ENCODE peak calls at places on chromosomes 13 and 19, in ten cellular contexts. F, U, D, O, Q, C, Y, X, R and A are unnamed samples. For H3K4me1, the result is how much of the 10 kb centered on the place peaks cover.

GRCh38 chr19:2034729-2035589 is 16.1 kb downstream of the MKNK2 start:
- DNase-seq in F (no peak), U (peak), D (peak), O (peak), Q (no peak), C (peak), Y (peak), X (no peak), R (peak), A (no peak)

GRCh38 chr13:91406619-91407018 is 8.2 kb downstream of the GPC5 start:
- DNase-seq in F (no peak), U (no peak), D (no peak), O (peak), Q (peak), C (peak), Y (peak), X (peak), R (peak), A (no peak)

GRCh38 chr13:24995225-24995804 is 100.6 kb upstream of the PABPC3 start:
- DNase-seq in F (no peak), U (no peak), D (no peak), O (peak), Q (peak), C (peak), Y (peak), X (no peak), R (peak), A (peak)

GRCh38 chr19:38004505-38005223 is 97.7 kb downstream of the SIPA1L3 start:
- DNase-seq in F (peak), U (peak), D (peak), O (peak), Q (peak), C (peak), Y (peak), X (peak), R (peak), A (no peak)

GRCh38 chr19:33263325-33264023 is 37.8 kb upstream of the SLC7A10 start:
- DNase-seq in F (no peak), U (no peak), D (no peak), O (no peak), Q (no peak), C (no peak), Y (no peak), X (no peak), R (no peak), A (no peak)

GRCh38 chr13:50387124-50387581 is 371.9 kb downstream of the KCNRG start:
- DNase-seq in F (peak), U (peak), D (peak), O (no peak), Q (no peak), C (peak), Y (peak), X (no peak), R (peak), A (no peak)

GRCh38 chr13:42047561-42048322 is 706 bp upstream of the DGKH start:
- DNase-seq in F (no peak), U (peak), D (peak), O (peak), Q (peak), C (peak), Y (peak), X (no peak), R (peak), A (no peak)

GRCh38 chr19:52336976-52337375 is 933 bp downstream of the ZNF610 start:
- DNase-seq in F (no peak), U (no peak), D (no peak), O (no peak), Q (no peak), C (no peak), Y (peak), X (no peak), R (peak), A (no peak)

GRCh38 chr19:41521860-41522555 is 54.0 kb upstream of the CEACAM21 start:
- DNase-seq in F (no peak), U (peak), D (peak), O (no peak), Q (no peak), C (no peak), Y (peak), X (no peak), R (no peak), A (peak)

GRCh38 chr13:62544928-62545327 is 1129.3 kb upstream of the PCDH20 start:
- DNase-seq in F (no peak), U (no peak), D (no peak), O (no peak), Q (no peak), C (no peak), Y (no peak), X (no peak), R (no peak), A (no peak)

GRCh38 chr19:43984687-43985000 is 656 bp downstream of the ZNF155 start:
- DNase-seq in F (no peak), U (peak), D (no peak), O (no peak), Q (no peak), C (no peak), Y (no peak), X (no peak), R (no peak), A (no peak)

GRCh38 chr19:17829855-17830566 is 8.7 kb upstream of the INSL3 start:
- DNase-seq in F (no peak), U (no peak), D (no peak), O (peak), Q (no peak), C (no peak), Y (peak), X (peak), R (peak), A (no peak)

GRCh38 chr19:15551183-15552004 is 43.1 kb downstream of the CYP4F22 start:
- DNase-seq in F (no peak), U (peak), D (no peak), O (no peak), Q (no peak), C (peak), Y (no peak), X (no peak), R (peak), A (peak)

GRCh38 chr13:95644611-95645052 is at the start of gene DZIP1:
- DNase-seq in F (no peak), U (peak), D (peak), O (no peak), Q (peak), C (no peak), Y (peak), X (peak), R (peak), A (no peak)

GRCh38 chr19:41323430-41324125 is 13.6 kb downstream of the CCDC97 start:
- DNase-seq in F (peak), U (no peak), D (peak), O (no peak), Q (peak), C (no peak), Y (no peak), X (no peak), R (peak), A (no peak)

GRCh38 chr13:80237646-80238045 is 103.3 kb downstream of the SPRY2 start:
- DNase-seq in F (no peak), U (no peak), D (no peak), O (no peak), Q (no peak), C (no peak), Y (no peak), X (no peak), R (no peak), A (no peak)

GRCh38 chr13:102128216-102128800 is 273.5 kb downstream of the FGF14 start:
- DNase-seq in F (no peak), U (no peak), D (no peak), O (no peak), Q (no peak), C (no peak), Y (no peak), X (no peak), R (peak), A (no peak)

GRCh38 chr13:66543780-66544179 is 686.4 kb downstream of the PCDH9 start:
- DNase-seq in F (no peak), U (no peak), D (no peak), O (peak), Q (no peak), C (peak), Y (no peak), X (no peak), R (no peak), A (no peak)

GRCh38 chr19:7004313-7004931 is 16.8 kb downstream of the MBD3L2B start:
- DNase-seq in F (no peak), U (no peak), D (no peak), O (peak), Q (peak), C (no peak), Y (peak), X (peak), R (peak), A (no peak)

GRCh38 chr13:32202268-32202667 is 112.9 kb downstream of the ZAR1L start:
- DNase-seq in F (no peak), U (no peak), D (no peak), O (no peak), Q (no peak), C (no peak), Y (no peak), X (no peak), R (no peak), A (no peak)

GRCh38 chr13:49366841-49367240 is 77.0 kb downstream of the CAB39L start:
- DNase-seq in F (no peak), U (no peak), D (no peak), O (no peak), Q (no peak), C (no peak), Y (no peak), X (no peak), R (peak), A (no peak)

GRCh38 chr19:55146648-55147218 is 2.3 kb downstream of the TNNT1 start:
- DNase-seq in F (no peak), U (no peak), D (peak), O (peak), Q (no peak), C (peak), Y (peak), X (no peak), R (no peak), A (no peak)

GRCh38 chr13:109717686-109718085 is 68.7 kb downstream of the IRS2 start:
- DNase-seq in F (no peak), U (no peak), D (no peak), O (no peak), Q (no peak), C (no peak), Y (no peak), X (no peak), R (no peak), A (no peak)

GRCh38 chr19:51124729-51125128 is at the start of gene SIGLEC9:
- DNase-seq in F (no peak), U (peak), D (peak), O (no peak), Q (no peak), C (no peak), Y (no peak), X (no peak), R (no peak), A (no peak)

GRCh38 chr19:37243206-37243632 is 25.2 kb downstream of the ZNF383 start:
- DNase-seq in F (no peak), U (no peak), D (no peak), O (no peak), Q (no peak), C (no peak), Y (no peak), X (no peak), R (no peak), A (no peak)

GRCh38 chr13:97631158-97631557 is 197.2 kb downstream of the RAP2A start:
- DNase-seq in F (no peak), U (no peak), D (no peak), O (no peak), Q (no peak), C (no peak), Y (peak), X (no peak), R (no peak), A (no peak)

GRCh38 chr19:18233224-18233825 is 7.1 kb upstream of the PDE4C start:
- DNase-seq in F (no peak), U (peak), D (peak), O (no peak), Q (peak), C (peak), Y (peak), X (no peak), R (peak), A (peak)

GRCh38 chr19:34274827-34275625 is 20.7 kb downstream of the GARRE1 start:
- DNase-seq in F (no peak), U (no peak), D (no peak), O (no peak), Q (peak), C (no peak), Y (no peak), X (no peak), R (peak), A (no peak)

GRCh38 chr19:34275705-34276104 is 21.4 kb downstream of the GARRE1 start:
- DNase-seq in F (no peak), U (no peak), D (no peak), O (no peak), Q (no peak), C (no peak), Y (no peak), X (no peak), R (no peak), A (no peak)

GRCh38 chr19:34278783-34279182 is 24.4 kb downstream of the GARRE1 start:
- DNase-seq in F (no peak), U (no peak), D (no peak), O (no peak), Q (no peak), C (no peak), Y (no peak), X (no peak), R (no peak), A (no peak)

GRCh38 chr19:34277244-34277643 is 22.9 kb downstream of the GARRE1 start:
- DNase-seq in F (no peak), U (no peak), D (no peak), O (no peak), Q (no peak), C (no peak), Y (no peak), X (no peak), R (no peak), A (no peak)

DNA sequence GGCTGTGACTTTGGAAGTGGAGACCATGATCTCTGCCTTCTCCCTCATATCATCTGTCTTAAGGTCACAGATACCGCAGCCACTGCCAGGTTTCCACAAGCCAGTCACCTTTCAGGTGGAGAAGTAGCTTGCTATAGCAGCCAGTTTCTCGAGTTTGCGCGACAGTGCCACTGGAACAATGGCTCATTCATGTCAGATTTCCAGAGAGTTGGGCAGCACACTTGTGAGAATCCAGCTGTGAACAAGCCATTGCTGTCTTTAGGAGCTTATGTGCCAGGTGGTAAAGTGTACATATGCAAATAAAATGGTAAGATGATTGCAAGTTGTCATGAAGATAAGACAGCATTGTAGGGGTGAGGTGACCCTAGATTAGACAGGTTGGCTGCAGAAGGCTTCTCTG is 22.3 kb downstream of the GARRE1 start:
- DNase-seq in F (no peak), U (no peak), D (no peak), O (no peak), Q (peak), C (peak), Y (no peak), X (no peak), R (no peak), A (no peak)
- H3K4me1 ChIP-seq in F (under half), U (under half), D (under half), O (under half), Q (half or more), C (half or more), Y (under half), X (under half), R (under half), A (under half)

DNA sequence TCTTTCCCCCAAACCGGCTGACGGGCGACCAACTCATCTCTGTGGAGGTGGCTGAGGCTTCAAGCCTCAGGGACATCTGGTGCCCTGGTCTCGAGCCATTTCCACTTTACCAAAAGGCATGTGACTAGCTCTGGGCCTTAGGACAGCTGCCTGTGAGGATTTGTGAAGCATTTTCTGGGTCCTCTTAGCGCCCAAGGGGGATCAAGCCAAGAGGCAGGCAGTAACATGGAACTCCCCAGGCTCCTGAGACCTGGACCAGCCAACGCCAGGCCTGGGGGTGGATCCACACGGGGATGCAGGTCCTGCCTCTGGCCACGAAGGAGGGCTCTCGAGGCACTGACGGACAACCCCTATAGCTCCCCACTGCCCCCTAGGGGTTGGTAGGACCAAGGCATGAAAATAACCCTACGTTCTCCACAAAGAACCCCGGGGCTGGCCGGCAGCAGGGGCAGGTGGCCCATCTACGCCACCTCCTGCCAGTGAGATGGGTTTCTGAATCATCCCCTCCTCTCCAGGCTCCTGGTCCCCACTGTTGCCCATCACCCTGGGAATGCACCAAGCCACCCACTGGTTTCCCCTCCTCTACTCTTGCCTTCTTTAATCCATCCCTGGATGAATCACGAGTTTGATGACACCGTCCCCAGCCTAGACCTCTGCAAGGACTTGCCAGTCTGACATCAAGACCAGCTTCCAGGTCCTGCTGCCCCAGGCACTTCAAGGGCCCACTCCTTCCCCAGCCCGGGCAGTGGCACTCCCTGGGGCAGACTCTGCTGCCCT is 7.0 kb upstream of the MYDGF start:
- DNase-seq in F (no peak), U (peak), D (no peak), O (peak), Q (peak), C (peak), Y (peak), X (no peak), R (peak), A (no peak)
- TF ChIP-seq CTCF in F (no peak), U (peak), D (peak), O (peak), Q (peak), C (peak), Y (peak), X (peak), R (peak), A (no peak)

GRCh38 chr19:29675650-29676186 is 10.5 kb downstream of the PLEKHF1 start:
- DNase-seq in F (no peak), U (no peak), D (no peak), O (no peak), Q (no peak), C (no peak), Y (no peak), X (no peak), R (no peak), A (no peak)
- H3K4me1 ChIP-seq in F (under half), U (half or more), D (half or more), O (under half), Q (under half), C (under half), Y (under half), X (under half), R (under half), A (half or more)

GRCh38 chr13:26534036-26534726 is 23.3 kb upstream of the WASF3 start:
- DNase-seq in F (no peak), U (no peak), D (no peak), O (no peak), Q (no peak), C (no peak), Y (no peak), X (no peak), R (no peak), A (no peak)

GRCh38 chr13:26529441-26529840 is 28.0 kb upstream of the WASF3 start:
- DNase-seq in F (no peak), U (no peak), D (no peak), O (no peak), Q (peak), C (peak), Y (peak), X (no peak), R (peak), A (no peak)

GRCh38 chr13:26528527-26528926 is 29.0 kb upstream of the WASF3 start:
- DNase-seq in F (no peak), U (no peak), D (no peak), O (no peak), Q (no peak), C (no peak), Y (no peak), X (no peak), R (no peak), A (no peak)

GRCh38 chr13:26531751-26532150 is 25.7 kb upstream of the WASF3 start:
- DNase-seq in F (no peak), U (no peak), D (no peak), O (no peak), Q (no peak), C (no peak), Y (no peak), X (no peak), R (no peak), A (no peak)
- TF ChIP-seq CTCF in F (no peak), U (no peak), D (no peak), O (no peak), Q (no peak), C (no peak), Y (no peak), X (no peak), R (no peak), A (no peak)

GRCh38 chr13:31038834-31039552 is 106.5 kb downstream of the TEX26 start:
- DNase-seq in F (no peak), U (no peak), D (no peak), O (no peak), Q (no peak), C (peak), Y (no peak), X (no peak), R (peak), A (no peak)

GRCh38 chr13:31044658-31045620 is 112.5 kb downstream of the TEX26 start:
- DNase-seq in F (no peak), U (no peak), D (no peak), O (peak), Q (peak), C (no peak), Y (no peak), X (no peak), R (no peak), A (peak)

GRCh38 chr13:31042501-31043165 is 110.2 kb downstream of the TEX26 start:
- DNase-seq in F (no peak), U (no peak), D (no peak), O (no peak), Q (no peak), C (peak), Y (no peak), X (no peak), R (no peak), A (no peak)

GRCh38 chr13:31043891-31044657 is 111.6 kb downstream of the TEX26 start:
- DNase-seq in F (peak), U (peak), D (peak), O (peak), Q (peak), C (peak), Y (peak), X (peak), R (peak), A (peak)

DNA sequence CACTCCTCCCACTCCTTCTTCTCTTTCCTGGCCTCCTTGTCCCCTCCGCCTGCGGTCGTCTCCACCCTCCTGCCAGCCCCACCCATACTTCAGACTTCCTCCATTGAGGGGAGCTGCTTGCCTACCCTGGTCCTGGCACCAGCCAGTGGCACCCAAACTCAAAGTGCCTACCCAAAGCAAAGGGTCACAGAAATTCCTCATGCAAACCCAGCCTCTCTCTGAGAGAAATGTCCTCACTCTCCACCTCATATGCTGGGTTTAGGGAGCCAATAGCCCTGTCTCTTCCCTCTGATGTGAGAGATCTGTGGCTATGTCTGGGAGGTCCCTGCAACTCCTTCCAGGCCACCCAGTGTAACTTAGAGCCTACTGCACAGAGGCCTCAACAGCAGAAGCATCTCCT is 109.6 kb downstream of the TEX26 start:
- DNase-seq in F (no peak), U (no peak), D (no peak), O (no peak), Q (no peak), C (no peak), Y (no peak), X (no peak), R (no peak), A (no peak)
- H3K4me1 ChIP-seq in F (under half), U (under half), D (under half), O (under half), Q (under half), C (under half), Y (under half), X (under half), R (under half), A (under half)